ENCODE peak calls at places on chromosomes 6 and 20, in ten cellular contexts. One of them, this sample, is unnamed.

GRCh38 chr6:111805511-111806181 is 67.6 kb downstream of the FYN start:
- DNase-seq in NCI-H774: no peak
- DNase-seq in lower lobe of right lung: no peak
- DNase-seq in NCI-H748 treated with DMSO at 0.1 percent for 48 hours: no peak
- DNase-seq in brain microvascular endothelial cell: peak; percentile 67
- DNase-seq in MCF 10A: peak; percentile 11
- DNase-seq in GM13977: peak; percentile 37
- DNase-seq in PC-3: peak; percentile 65
- DNase-seq in COR-L47: no peak
- DNase-seq in esophagus squamous epithelium: no peak
- DNase-seq in this sample: peak; percentile 80

GRCh38 chr6:44727651-44728630 is 340.4 kb downstream of the CDC5L start:
- DNase-seq in MCF 10A: no peak
- DNase-seq in NCI-H774: no peak
- DNase-seq in brain microvascular endothelial cell: no peak
- DNase-seq in PC-3: no peak
- DNase-seq in NCI-H748 treated with DMSO at 0.1 percent for 48 hours: no peak
- DNase-seq in GM13977: no peak
- DNase-seq in lower lobe of right lung: no peak
- DNase-seq in COR-L47: no peak
- DNase-seq in esophagus squamous epithelium: no peak
- DNase-seq in this sample: no peak

GRCh38 chr20:44279228-44279627 is 31.8 kb downstream of the FITM2 start:
- DNase-seq in brain microvascular endothelial cell: peak; percentile 87
- DNase-seq in lower lobe of right lung: no peak
- DNase-seq in MCF 10A: peak; percentile 81
- DNase-seq in GM13977: no peak
- DNase-seq in PC-3: peak; percentile 97
- DNase-seq in esophagus squamous epithelium: no peak
- DNase-seq in NCI-H774: no peak
- DNase-seq in COR-L47: no peak
- DNase-seq in NCI-H748 treated with DMSO at 0.1 percent for 48 hours: no peak
- DNase-seq in this sample: no peak

GRCh38 chr6:44388135-44388487 is 605 bp downstream of the CDC5L start:
- DNase-seq in COR-L47: no peak
- DNase-seq in NCI-H774: no peak
- DNase-seq in esophagus squamous epithelium: no peak
- DNase-seq in PC-3: no peak
- DNase-seq in lower lobe of right lung: no peak
- DNase-seq in brain microvascular endothelial cell: no peak
- DNase-seq in GM13977: no peak
- DNase-seq in MCF 10A: no peak
- DNase-seq in NCI-H748 treated with DMSO at 0.1 percent for 48 hours: no peak
- DNase-seq in this sample: peak; percentile 70

GRCh38 chr6:78502386-78502887 is 364.9 kb upstream of the IRAK1BP1 start:
- DNase-seq in esophagus squamous epithelium: no peak
- DNase-seq in brain microvascular endothelial cell: no peak
- DNase-seq in NCI-H748 treated with DMSO at 0.1 percent for 48 hours: no peak
- DNase-seq in COR-L47: no peak
- DNase-seq in GM13977: no peak
- DNase-seq in PC-3: no peak
- DNase-seq in lower lobe of right lung: no peak
- DNase-seq in NCI-H774: no peak
- DNase-seq in MCF 10A: no peak
- DNase-seq in this sample: no peak

GRCh38 chr6:50815436-50816114 is 3.1 kb upstream of the TFAP2B start:
- DNase-seq in GM13977: no peak
- DNase-seq in NCI-H774: no peak
- DNase-seq in COR-L47: peak; percentile 14
- DNase-seq in lower lobe of right lung: no peak
- DNase-seq in esophagus squamous epithelium: no peak
- DNase-seq in NCI-H748 treated with DMSO at 0.1 percent for 48 hours: no peak
- DNase-seq in MCF 10A: peak; percentile 33
- DNase-seq in brain microvascular endothelial cell: peak; percentile 24
- DNase-seq in PC-3: peak; percentile 43
- DNase-seq in this sample: peak; percentile 74

GRCh38 chr6:33786736-33787135 is 2.2 kb downstream of the LEMD2 start:
- DNase-seq in COR-L47: no peak
- DNase-seq in NCI-H748 treated with DMSO at 0.1 percent for 48 hours: no peak
- DNase-seq in NCI-H774: no peak
- DNase-seq in lower lobe of right lung: no peak
- DNase-seq in MCF 10A: no peak
- DNase-seq in PC-3: no peak
- DNase-seq in brain microvascular endothelial cell: no peak
- DNase-seq in GM13977: no peak
- DNase-seq in esophagus squamous epithelium: no peak
- DNase-seq in this sample: no peak

GRCh38 chr20:64245746-64246595 is 9.6 kb upstream of the PCMTD2 start:
- DNase-seq in NCI-H748 treated with DMSO at 0.1 percent for 48 hours: no peak
- DNase-seq in GM13977: no peak
- DNase-seq in brain microvascular endothelial cell: no peak
- DNase-seq in lower lobe of right lung: no peak
- DNase-seq in COR-L47: no peak
- DNase-seq in MCF 10A: no peak
- DNase-seq in PC-3: no peak
- DNase-seq in esophagus squamous epithelium: no peak
- DNase-seq in NCI-H774: no peak
- DNase-seq in this sample: no peak

GRCh38 chr6:6392214-6393068 is 72.0 kb upstream of the F13A1 start:
- DNase-seq in brain microvascular endothelial cell: no peak
- DNase-seq in esophagus squamous epithelium: no peak
- DNase-seq in lower lobe of right lung: no peak
- DNase-seq in COR-L47: no peak
- DNase-seq in GM13977: peak; percentile 32
- DNase-seq in NCI-H774: no peak
- DNase-seq in MCF 10A: no peak
- DNase-seq in NCI-H748 treated with DMSO at 0.1 percent for 48 hours: no peak
- DNase-seq in PC-3: no peak
- DNase-seq in this sample: no peak

GRCh38 chr6:37897819-37898534 is 78.5 kb downstream of the ZFAND3 start:
- DNase-seq in brain microvascular endothelial cell: no peak
- DNase-seq in GM13977: no peak
- DNase-seq in COR-L47: no peak
- DNase-seq in PC-3: no peak
- DNase-seq in MCF 10A: no peak
- DNase-seq in esophagus squamous epithelium: no peak
- DNase-seq in lower lobe of right lung: no peak
- DNase-seq in NCI-H774: no peak
- DNase-seq in NCI-H748 treated with DMSO at 0.1 percent for 48 hours: no peak
- DNase-seq in this sample: peak; percentile 88

GRCh38 chr20:50071039-50071888 is 41.7 kb downstream of the UBE2V1 start:
- DNase-seq in GM13977: peak; percentile 95
- DNase-seq in brain microvascular endothelial cell: peak; percentile 63
- DNase-seq in esophagus squamous epithelium: peak; percentile 26
- DNase-seq in NCI-H774: peak; percentile 78
- DNase-seq in lower lobe of right lung: peak; percentile 93
- DNase-seq in PC-3: peak; percentile 98
- DNase-seq in MCF 10A: peak; percentile 82
- DNase-seq in COR-L47: peak; percentile 62
- DNase-seq in NCI-H748 treated with DMSO at 0.1 percent for 48 hours: peak; percentile 62
- DNase-seq in this sample: peak; percentile 95

GRCh38 chr6:91781946-91782345 is 1195.1 kb upstream of the MAP3K7 start:
- DNase-seq in COR-L47: peak; percentile 33
- DNase-seq in NCI-H748 treated with DMSO at 0.1 percent for 48 hours: no peak
- DNase-seq in lower lobe of right lung: no peak
- DNase-seq in MCF 10A: peak; percentile 11
- DNase-seq in NCI-H774: no peak
- DNase-seq in PC-3: no peak
- DNase-seq in GM13977: no peak
- DNase-seq in brain microvascular endothelial cell: no peak
- DNase-seq in esophagus squamous epithelium: no peak
- DNase-seq in this sample: no peak

GRCh38 chr6:130680118-130680517 is 147.1 kb upstream of the SMLR1 start:
- DNase-seq in NCI-H748 treated with DMSO at 0.1 percent for 48 hours: no peak
- DNase-seq in esophagus squamous epithelium: no peak
- DNase-seq in MCF 10A: peak; percentile 79
- DNase-seq in PC-3: no peak
- DNase-seq in brain microvascular endothelial cell: no peak
- DNase-seq in NCI-H774: no peak
- DNase-seq in lower lobe of right lung: no peak
- DNase-seq in GM13977: no peak
- DNase-seq in COR-L47: no peak
- DNase-seq in this sample: no peak

GRCh38 chr6:44046516-44047178 is 80.6 kb downstream of the MRPL14 start:
- DNase-seq in lower lobe of right lung: peak; percentile 14
- DNase-seq in NCI-H774: no peak
- DNase-seq in brain microvascular endothelial cell: no peak
- DNase-seq in GM13977: no peak
- DNase-seq in NCI-H748 treated with DMSO at 0.1 percent for 48 hours: no peak
- DNase-seq in MCF 10A: peak; percentile 72
- DNase-seq in esophagus squamous epithelium: no peak
- DNase-seq in COR-L47: no peak
- DNase-seq in PC-3: no peak
- DNase-seq in this sample: no peak

GRCh38 chr6:72913797-72914196 is 291.9 kb downstream of the KCNQ5 start:
- DNase-seq in COR-L47: no peak
- DNase-seq in MCF 10A: no peak
- DNase-seq in NCI-H748 treated with DMSO at 0.1 percent for 48 hours: no peak
- DNase-seq in lower lobe of right lung: no peak
- DNase-seq in esophagus squamous epithelium: no peak
- DNase-seq in PC-3: no peak
- DNase-seq in brain microvascular endothelial cell: no peak
- DNase-seq in NCI-H774: no peak
- DNase-seq in GM13977: no peak
- DNase-seq in this sample: peak; percentile 79

GRCh38 chr6:36309212-36309611 is 27.5 kb downstream of the BNIP5 start:
- DNase-seq in lower lobe of right lung: no peak
- DNase-seq in MCF 10A: no peak
- DNase-seq in GM13977: no peak
- DNase-seq in COR-L47: no peak
- DNase-seq in NCI-H748 treated with DMSO at 0.1 percent for 48 hours: no peak
- DNase-seq in esophagus squamous epithelium: no peak
- DNase-seq in PC-3: no peak
- DNase-seq in NCI-H774: no peak
- DNase-seq in brain microvascular endothelial cell: no peak
- DNase-seq in this sample: no peak

GRCh38 chr20:10985536-10985935 is 311.7 kb upstream of the JAG1 start:
- DNase-seq in PC-3: peak; percentile 16
- DNase-seq in esophagus squamous epithelium: no peak
- DNase-seq in COR-L47: no peak
- DNase-seq in MCF 10A: peak; percentile 62
- DNase-seq in brain microvascular endothelial cell: peak; percentile 64
- DNase-seq in GM13977: no peak
- DNase-seq in NCI-H774: no peak
- DNase-seq in NCI-H748 treated with DMSO at 0.1 percent for 48 hours: no peak
- DNase-seq in lower lobe of right lung: no peak
- DNase-seq in this sample: no peak

GRCh38 chr6:5112065-5112799 is 27.1 kb downstream of the PPP1R3G start:
- DNase-seq in NCI-H774: no peak
- DNase-seq in PC-3: peak; percentile 55
- DNase-seq in brain microvascular endothelial cell: peak; percentile 67
- DNase-seq in NCI-H748 treated with DMSO at 0.1 percent for 48 hours: no peak
- DNase-seq in GM13977: no peak
- DNase-seq in esophagus squamous epithelium: no peak
- DNase-seq in MCF 10A: peak; percentile 22
- DNase-seq in COR-L47: no peak
- DNase-seq in lower lobe of right lung: no peak
- DNase-seq in this sample: no peak

GRCh38 chr6:125020385-125020784 is 58.1 kb downstream of the RNF217 start:
- DNase-seq in MCF 10A: no peak
- DNase-seq in NCI-H774: no peak
- DNase-seq in GM13977: no peak
- DNase-seq in esophagus squamous epithelium: no peak
- DNase-seq in PC-3: no peak
- DNase-seq in brain microvascular endothelial cell: no peak
- DNase-seq in NCI-H748 treated with DMSO at 0.1 percent for 48 hours: no peak
- DNase-seq in COR-L47: no peak
- DNase-seq in lower lobe of right lung: no peak
- DNase-seq in this sample: no peak

GRCh38 chr6:89941031-89941775 is 46.9 kb downstream of the GJA10 start:
- DNase-seq in PC-3: peak; percentile 41
- DNase-seq in lower lobe of right lung: peak; percentile 64
- DNase-seq in MCF 10A: no peak
- DNase-seq in NCI-H774: peak; percentile 51
- DNase-seq in COR-L47: no peak
- DNase-seq in brain microvascular endothelial cell: no peak
- DNase-seq in GM13977: no peak
- DNase-seq in esophagus squamous epithelium: no peak
- DNase-seq in NCI-H748 treated with DMSO at 0.1 percent for 48 hours: peak; percentile 72
- DNase-seq in this sample: no peak

GRCh38 chr20:24964518-24964838 is 15.4 kb downstream of the CST7 start:
- DNase-seq in NCI-H774: no peak
- DNase-seq in brain microvascular endothelial cell: no peak
- DNase-seq in NCI-H748 treated with DMSO at 0.1 percent for 48 hours: no peak
- DNase-seq in PC-3: no peak
- DNase-seq in GM13977: no peak
- DNase-seq in lower lobe of right lung: no peak
- DNase-seq in COR-L47: no peak
- DNase-seq in esophagus squamous epithelium: no peak
- DNase-seq in MCF 10A: no peak
- DNase-seq in this sample: no peak

GRCh38 chr6:54519161-54519560 is 210.9 kb downstream of the TINAG start:
- DNase-seq in PC-3: no peak
- DNase-seq in brain microvascular endothelial cell: no peak
- DNase-seq in NCI-H748 treated with DMSO at 0.1 percent for 48 hours: no peak
- DNase-seq in COR-L47: no peak
- DNase-seq in MCF 10A: no peak
- DNase-seq in lower lobe of right lung: no peak
- DNase-seq in GM13977: no peak
- DNase-seq in NCI-H774: no peak
- DNase-seq in esophagus squamous epithelium: no peak
- DNase-seq in this sample: no peak

GRCh38 chr20:35856866-35857265 is 85.1 kb downstream of the PHF20 start:
- DNase-seq in esophagus squamous epithelium: no peak
- DNase-seq in PC-3: no peak
- DNase-seq in COR-L47: no peak
- DNase-seq in brain microvascular endothelial cell: no peak
- DNase-seq in lower lobe of right lung: no peak
- DNase-seq in GM13977: no peak
- DNase-seq in NCI-H748 treated with DMSO at 0.1 percent for 48 hours: no peak
- DNase-seq in MCF 10A: no peak
- DNase-seq in NCI-H774: no peak
- DNase-seq in this sample: no peak

GRCh38 chr6:4931530-4932505 is 72.0 kb downstream of the RPP40 start:
- DNase-seq in brain microvascular endothelial cell: no peak
- DNase-seq in GM13977: no peak
- DNase-seq in PC-3: peak; percentile 81
- DNase-seq in esophagus squamous epithelium: no peak
- DNase-seq in NCI-H748 treated with DMSO at 0.1 percent for 48 hours: no peak
- DNase-seq in lower lobe of right lung: no peak
- DNase-seq in COR-L47: no peak
- DNase-seq in MCF 10A: peak; percentile 38
- DNase-seq in NCI-H774: no peak
- DNase-seq in this sample: no peak

GRCh38 chr6:6752129-6752528 is 163.6 kb downstream of the LY86 start:
- DNase-seq in COR-L47: no peak
- DNase-seq in MCF 10A: no peak
- DNase-seq in GM13977: no peak
- DNase-seq in PC-3: no peak
- DNase-seq in esophagus squamous epithelium: no peak
- DNase-seq in lower lobe of right lung: no peak
- DNase-seq in NCI-H774: no peak
- DNase-seq in NCI-H748 treated with DMSO at 0.1 percent for 48 hours: no peak
- DNase-seq in brain microvascular endothelial cell: no peak
- DNase-seq in this sample: no peak